ENCODE peak calls at places on chromosomes 16 and 17, in ten cellular contexts. R is progenitor cell of endocrine pancreas, M is HFFc6, Q is epithelial cell of proximal tubule, P is nephron progenitor cell, W is bronchial epithelial cell, X is AG09319, C is heart left ventricle, I is IMR-90, Z is WTC11. F is an unnamed sample.

GRCh38 chr17:58337600-58338453 is 9.2 kb upstream of the TSPOAP1 start:
- DNase-seq in M (peak), Z (peak), Q (no peak), P (peak), W (peak), C (peak), I (peak), X (peak), R (no peak), F (peak)

GRCh38 chr17:63446981-63447687 is 1.0 kb upstream of the CYB561 start:
- DNase-seq in C (peak), R (no peak), M (no peak), I (no peak), X (no peak), P (no peak), Z (peak), Q (no peak), W (peak), F (peak)

GRCh38 chr17:45246861-45247428 is 14.9 kb downstream of the SPATA32 start:
- DNase-seq in I (peak), X (no peak), M (no peak), W (peak), P (peak), Q (no peak), C (peak), R (peak), Z (peak), F (no peak)

GRCh38 chr16:87874639-87875472 is 5.5 kb upstream of the SLC7A5 start:
- DNase-seq in W (no peak), Z (peak), I (no peak), R (no peak), Q (no peak), X (no peak), C (no peak), M (no peak), P (no peak), F (no peak)

GRCh38 chr16:69513180-69513966 is 52.4 kb upstream of the NFAT5 start:
- DNase-seq in Z (no peak), I (peak), W (peak), X (no peak), C (no peak), Q (peak), M (peak), P (no peak), R (no peak), F (no peak)

GRCh38 chr16:17275076-17275732 is 195.6 kb downstream of the XYLT1 start:
- DNase-seq in R (no peak), P (no peak), W (peak), Z (no peak), I (no peak), C (no peak), Q (no peak), M (peak), X (no peak), F (no peak)

GRCh38 chr16:71885261-71885650 is 1.3 kb upstream of the ZNF821 start:
- DNase-seq in P (no peak), M (no peak), W (peak), R (no peak), I (no peak), Z (no peak), X (no peak), Q (no peak), C (no peak), F (no peak)

GRCh38 chr17:1232786-1233185 is 37.5 kb upstream of the BHLHA9 start:
- DNase-seq in Q (no peak), I (peak), C (no peak), X (peak), M (peak), P (no peak), R (no peak), W (peak), Z (no peak), F (no peak)

GRCh38 chr17:50153650-50154575 is 3.4 kb upstream of the PPP1R9B start:
- DNase-seq in W (peak), Q (no peak), P (no peak), I (no peak), R (no peak), C (peak), Z (no peak), X (no peak), M (no peak), F (no peak)

GRCh38 chr17:68383120-68383442 is 74.2 kb downstream of the WIPI1 start:
- DNase-seq in I (no peak), Z (no peak), Q (no peak), W (no peak), M (no peak), P (no peak), X (no peak), C (no peak), R (no peak), F (no peak)

GRCh38 chr17:82932146-82933005 is 92.6 kb upstream of the ZNF750 start:
- DNase-seq in W (peak), R (no peak), X (peak), Z (peak), I (peak), Q (no peak), M (no peak), C (no peak), P (no peak), F (no peak)

GRCh38 chr17:50047083-50047482 is 8.8 kb upstream of the ITGA3 start:
- DNase-seq in Q (no peak), W (no peak), P (no peak), C (no peak), X (no peak), R (no peak), Z (no peak), I (no peak), M (no peak), F (no peak)

GRCh38 chr17:51801626-51802025 is 356.9 kb downstream of the CA10 start:
- DNase-seq in W (no peak), Z (no peak), C (no peak), P (no peak), I (no peak), M (no peak), R (no peak), X (no peak), Q (no peak), F (no peak)

GRCh38 chr16:55672471-55672870 is 16.7 kb downstream of the SLC6A2 start:
- DNase-seq in X (peak), R (no peak), C (peak), I (no peak), M (peak), Z (no peak), W (no peak), P (no peak), Q (no peak), F (no peak)

GRCh38 chr16:67151431-67152097 is 766 bp upstream of the B3GNT9 start:
- DNase-seq in I (no peak), M (no peak), Z (no peak), Q (no peak), W (no peak), P (no peak), C (no peak), X (no peak), R (no peak), F (no peak)

GRCh38 chr16:71520550-71520949 is 5.7 kb upstream of the CHST4 start:
- DNase-seq in I (no peak), W (peak), P (no peak), M (no peak), Q (no peak), Z (no peak), C (no peak), X (no peak), R (no peak), F (no peak)

GRCh38 chr17:49439305-49439672 is 24.6 kb upstream of the PHB1 start:
- DNase-seq in C (no peak), W (no peak), Q (no peak), R (no peak), M (no peak), X (no peak), P (no peak), I (no peak), Z (no peak), F (no peak)

GRCh38 chr17:27153005-27153404 is 140.9 kb upstream of the WSB1 start:
- DNase-seq in R (no peak), M (no peak), X (no peak), Q (no peak), W (no peak), I (peak), P (no peak), C (no peak), Z (no peak), F (no peak)

GRCh38 chr16:28975158-28975603 is 603 bp downstream of the SPNS1 start:
- DNase-seq in C (peak), R (no peak), I (no peak), X (no peak), W (no peak), P (peak), Z (no peak), M (no peak), Q (no peak), F (no peak)

GRCh38 chr17:38418693-38419507 is 9.4 kb upstream of the ARHGAP23 start:
- DNase-seq in P (peak), Z (no peak), X (no peak), M (no peak), R (no peak), C (no peak), W (no peak), Q (no peak), I (no peak), F (no peak)

GRCh38 chr16:87956771-87957279 is 5.6 kb downstream of the BANP start:
- DNase-seq in I (peak), R (no peak), M (peak), C (no peak), Q (no peak), W (peak), X (no peak), Z (no peak), P (no peak), F (no peak)

GRCh38 chr16:17224859-17225258 is 245.9 kb downstream of the XYLT1 start:
- DNase-seq in R (no peak), I (peak), X (peak), W (no peak), Z (no peak), M (peak), P (no peak), Q (no peak), C (peak), F (peak)

GRCh38 chr16:81486555-81487061 is 42.0 kb downstream of the CMIP start:
- DNase-seq in M (no peak), Q (no peak), W (no peak), P (no peak), C (peak), I (peak), Z (no peak), X (peak), R (no peak), F (no peak)

GRCh38 chr16:16027728-16028310 is 78.4 kb downstream of the ABCC1 start:
- DNase-seq in Q (no peak), X (no peak), I (no peak), P (no peak), C (no peak), W (no peak), Z (no peak), M (no peak), R (no peak), F (no peak)

GRCh38 chr17:45750779-45751440 is 33.2 kb upstream of the CRHR1 start:
- DNase-seq in X (no peak), W (no peak), R (no peak), M (no peak), Z (no peak), Q (no peak), C (no peak), P (no peak), I (no peak), F (no peak)

GRCh38 chr16:84919751-84920150 is 91.6 kb downstream of the ZDHHC7 start:
- DNase-seq in W (no peak), R (no peak), Q (no peak), P (peak), Z (peak), I (no peak), M (no peak), C (no peak), X (no peak), F (no peak)

GRCh38 chr16:87806608-87807546 is 41.1 kb upstream of the KLHDC4 start:
- DNase-seq in R (no peak), Q (no peak), X (peak), M (peak), C (peak), Z (no peak), P (no peak), W (peak), I (peak), F (no peak)

GRCh38 chr17:2395258-2396170 is 5.3 kb downstream of the MNT start:
- DNase-seq in R (no peak), I (peak), X (no peak), Z (no peak), P (no peak), W (peak), C (peak), Q (no peak), M (peak), F (no peak)

GRCh38 chr16:3781421-3781820 is 64.1 kb upstream of the TRAP1 start:
- DNase-seq in Q (no peak), P (no peak), Z (no peak), I (no peak), R (no peak), C (no peak), W (peak), M (no peak), X (no peak), F (no peak)

GRCh38 chr17:36524428-36524876 is 10.2 kb downstream of the MYO19 start:
- DNase-seq in M (peak), Q (no peak), I (peak), P (no peak), W (peak), Z (no peak), C (no peak), R (no peak), X (no peak), F (no peak)

GRCh38 chr16:83118365-83118764 is 491.6 kb downstream of the CDH13 start:
- DNase-seq in P (no peak), W (no peak), I (peak), R (no peak), Z (no peak), X (no peak), Q (no peak), M (peak), C (no peak), F (no peak)

GRCh38 chr16:9225527-9226316 is 134.3 kb downstream of the HAPSTR1 start:
- DNase-seq in Q (no peak), R (no peak), Z (peak), W (no peak), P (no peak), C (no peak), I (no peak), M (no peak), X (no peak), F (no peak)

GRCh38 chr17:347309-347708 is 5.3 kb downstream of the RPH3AL start:
- DNase-seq in X (no peak), M (no peak), Z (no peak), W (no peak), Q (no peak), I (no peak), R (no peak), P (no peak), C (peak), F (no peak)

GRCh38 chr16:85132456-85133289 is 20.4 kb upstream of the CIBAR2 start:
- DNase-seq in P (no peak), Z (no peak), W (no peak), Q (no peak), R (no peak), X (no peak), C (no peak), I (no peak), M (no peak), F (no peak)

GRCh38 chr17:20986767-20987510 is 55.9 kb downstream of the USP22 start:
- DNase-seq in P (no peak), M (no peak), Q (no peak), C (no peak), X (no peak), I (no peak), Z (no peak), R (no peak), W (no peak), F (no peak)

GRCh38 chr16:85422374-85423185 is 190.5 kb upstream of the GSE1 start:
- DNase-seq in I (no peak), C (no peak), M (no peak), Z (peak), P (peak), X (no peak), W (peak), Q (no peak), R (peak), F (no peak)

GRCh38 chr16:30724641-30725464 is 23.4 kb upstream of the PHKG2 start:
- DNase-seq in P (no peak), Z (no peak), R (no peak), Q (no peak), X (no peak), I (no peak), M (no peak), C (peak), W (no peak), F (no peak)

GRCh38 chr16:20966746-20967145 is 66.2 kb downstream of the LYRM1 start:
- DNase-seq in X (no peak), I (no peak), Z (no peak), W (no peak), R (no peak), C (no peak), P (no peak), Q (no peak), M (no peak), F (no peak)

GRCh38 chr17:12738624-12739023 is 50.7 kb upstream of the ARHGAP44 start:
- DNase-seq in W (no peak), X (no peak), P (no peak), I (no peak), M (no peak), C (no peak), Q (no peak), R (no peak), Z (no peak), F (no peak)

GRCh38 chr17:12737740-12738469 is 51.4 kb upstream of the ARHGAP44 start:
- DNase-seq in M (no peak), Z (no peak), Q (no peak), R (no peak), I (peak), W (no peak), P (no peak), C (no peak), X (no peak), F (no peak)

GRCh38 chr17:12739500-12739899 is 49.8 kb upstream of the ARHGAP44 start:
- DNase-seq in Z (no peak), C (no peak), M (no peak), X (no peak), Q (no peak), P (no peak), R (no peak), W (no peak), I (no peak), F (no peak)

GRCh38 chr17:12734852-12735430 is 54.4 kb upstream of the ARHGAP44 start:
- DNase-seq in M (no peak), Z (no peak), C (peak), P (no peak), R (no peak), Q (no peak), X (no peak), I (no peak), W (no peak), F (no peak)

DNA sequence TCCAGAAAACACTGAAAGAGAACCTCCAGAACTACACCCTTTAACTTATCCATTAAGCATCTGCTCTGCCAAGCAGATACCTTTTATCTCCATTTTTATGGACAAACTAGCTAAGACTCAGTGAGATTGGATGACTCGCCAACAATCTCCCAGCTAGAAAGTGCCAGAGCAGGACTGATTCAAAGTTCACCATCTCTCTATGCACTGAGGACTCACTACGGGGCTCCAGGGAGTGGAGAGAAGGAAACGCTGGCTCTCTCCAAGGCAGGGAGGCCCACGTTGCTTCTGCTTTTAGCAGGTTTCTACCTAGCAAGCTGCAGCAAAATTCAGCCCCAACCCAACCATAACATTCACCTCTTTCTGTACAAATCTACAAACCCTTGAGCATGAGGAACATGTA is 52.8 kb upstream of the ARHGAP44 start:
- DNase-seq in I (peak), P (no peak), X (no peak), R (no peak), W (no peak), C (no peak), M (no peak), Z (no peak), Q (no peak), F (no peak)
- TF ChIP-seq CTCF in I (no peak), P (no peak), X (no peak), R (no peak), W (no peak), C (no peak), M (no peak), Z (no peak), Q (no peak), F (no peak)

GRCh38 chr17:14297161-14297851 is 3.6 kb upstream of the HS3ST3B1 start:
- DNase-seq in M (no peak), I (no peak), W (no peak), R (peak), C (peak), Z (peak), X (no peak), P (peak), Q (no peak), F (peak)
- TF ChIP-seq CTCF in M (peak), I (peak), W (peak), R (peak), C (peak), Z (no peak), X (peak), P (no peak), Q (peak), F (no peak)

GRCh38 chr17:81309859-81310839 is 15.0 kb upstream of the SLC38A10 start:
- DNase-seq in C (no peak), P (no peak), Q (no peak), R (no peak), X (no peak), I (no peak), M (no peak), Z (no peak), W (no peak), F (no peak)
- TF ChIP-seq CTCF in C (no peak), P (no peak), Q (no peak), R (no peak), X (no peak), I (no peak), M (peak), Z (no peak), W (no peak), F (no peak)

DNA sequence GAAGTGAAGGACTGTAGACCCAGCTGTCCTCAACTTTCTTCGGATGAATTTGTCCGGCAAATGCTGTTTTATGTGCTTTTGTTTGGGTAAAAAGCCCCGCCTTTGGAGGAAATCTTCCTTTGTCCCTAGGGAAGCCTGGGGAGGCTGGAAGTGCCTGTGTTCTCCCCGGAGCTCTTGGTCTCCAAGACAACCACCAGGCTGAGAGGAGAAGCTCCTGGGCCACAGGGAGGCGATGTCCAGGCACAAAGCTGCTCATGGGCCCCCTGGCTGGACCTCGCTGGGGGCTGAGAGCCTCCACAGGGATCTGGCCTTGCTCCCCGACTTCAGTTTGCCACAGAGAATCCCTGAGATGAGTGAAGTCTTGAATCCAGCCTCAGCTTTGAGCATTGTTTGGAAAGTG is 293.1 kb upstream of the N4BP1 start:
- DNase-seq in W (no peak), Z (peak), M (no peak), R (no peak), Q (no peak), I (no peak), P (no peak), X (no peak), C (no peak), F (no peak)
- TF ChIP-seq CTCF in W (no peak), Z (no peak), M (no peak), R (no peak), Q (no peak), I (no peak), P (no peak), X (no peak), C (no peak), F (no peak)

GRCh38 chr17:32940706-32941390 is 12.9 kb downstream of the TMEM98 start:
- DNase-seq in R (no peak), Z (no peak), P (no peak), X (no peak), I (no peak), W (no peak), M (no peak), Q (no peak), C (no peak), F (no peak)
- TF ChIP-seq CTCF in R (no peak), Z (no peak), P (no peak), X (no peak), I (no peak), W (no peak), M (no peak), Q (no peak), C (no peak), F (no peak)

GRCh38 chr17:54007855-54008254 is 185.1 kb downstream of the KIF2B start:
- DNase-seq in R (no peak), Q (no peak), I (no peak), Z (no peak), M (no peak), P (no peak), X (no peak), C (no peak), W (no peak), F (no peak)
- TF ChIP-seq CTCF in R (no peak), Q (peak), I (no peak), Z (no peak), M (no peak), P (no peak), X (no peak), C (no peak), W (no peak), F (no peak)

DNA sequence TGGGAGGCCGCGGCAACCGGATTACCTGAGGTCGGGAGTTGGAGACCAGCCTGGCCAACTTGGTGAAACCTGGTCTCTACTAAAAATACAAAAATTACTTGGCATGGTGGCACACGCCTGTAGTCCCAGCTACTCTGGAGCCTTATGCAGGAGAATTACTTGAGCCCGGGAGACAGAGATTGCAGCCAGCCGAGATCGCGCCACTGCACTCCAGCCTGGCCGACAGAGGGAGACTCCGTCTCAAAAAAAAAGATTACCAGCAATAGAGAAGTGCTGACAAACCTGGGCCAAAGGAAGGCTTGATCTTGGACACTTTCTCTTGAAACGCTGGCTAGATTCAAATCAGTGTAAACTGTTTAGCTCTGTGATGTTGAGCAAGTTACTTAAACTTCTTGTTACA is 4.3 kb downstream of the MT1H start:
- DNase-seq in C (no peak), R (no peak), X (no peak), I (peak), P (peak), M (peak), W (peak), Z (no peak), Q (no peak), F (no peak)
- TF ChIP-seq CTCF in C (peak), R (peak), X (no peak), I (peak), P (peak), M (peak), W (peak), Z (no peak), Q (peak), F (no peak)